ENCODE peak calls at places on chromosomes 7 and 10, in six cellular contexts. K is brain microvascular endothelial cell; R is RCC 7860; A is naive thymus-derived CD8-positive, alpha-beta T cell; D is activated T-helper 1 cell treated with anti-CD3 and anti-CD28 coated beads, Interleukin-2, amount 50 U/mL, for 16 hours; T is GM13976. W is an unnamed sample.

GRCh38 chr10:19385846-19386455 is 337.4 kb downstream of the MALRD1 start:
- DNase-seq in K (no peak), R (no peak), A (no peak), D (no peak), T (no peak), W (no peak)

GRCh38 chr7:1124816-1125602 is 35.0 kb downstream of the ZFAND2A start:
- DNase-seq in K (no peak), R (no peak), A (no peak), D (no peak), T (no peak), W (no peak)

GRCh38 chr10:50635286-50635685 is 11.5 kb upstream of the SGMS1 start:
- DNase-seq in K (peak; percentile 92), R (no peak), A (no peak), D (no peak), T (no peak), W (no peak)

GRCh38 chr7:10913457-10913856 is 60.2 kb upstream of the PHF14 start:
- DNase-seq in K (no peak), R (no peak), A (no peak), D (no peak), T (no peak), W (no peak)

GRCh38 chr7:129247087-129247486 is 22.3 kb downstream of the AHCYL2 start:
- DNase-seq in K (no peak), R (no peak), A (no peak), D (no peak), T (no peak), W (no peak)

GRCh38 chr7:149883452-149883861 is 9.7 kb downstream of the ATP6V0E2 start:
- DNase-seq in K (peak; percentile 48), R (peak; percentile 28), A (peak; percentile 35), D (no peak), T (peak; percentile 75), W (peak; percentile 66)

GRCh38 chr7:111872837-111873646 is 310.8 kb upstream of the IMMP2L start:
- DNase-seq in K (no peak), R (no peak), A (no peak), D (no peak), T (no peak), W (no peak)

GRCh38 chr7:4931932-4932331 is 27.1 kb downstream of the MMD2 start:
- DNase-seq in K (no peak), R (peak; percentile 25), A (no peak), D (no peak), T (no peak), W (no peak)

GRCh38 chr7:155813125-155813524 is 862 bp upstream of the SHH start:
- DNase-seq in K (no peak), R (no peak), A (no peak), D (no peak), T (no peak), W (no peak)

GRCh38 chr10:97378933-97379921 is 21.9 kb downstream of the RRP12 start:
- DNase-seq in K (no peak), R (no peak), A (no peak), D (no peak), T (no peak), W (no peak)

GRCh38 chr10:132943555-132944404 is 1.4 kb upstream of the CFAP46 start:
- DNase-seq in K (no peak), R (no peak), A (no peak), D (no peak), T (no peak), W (no peak)

GRCh38 chr10:93481931-93482834 is at the start of gene MYOF:
- DNase-seq in K (peak; percentile 87), R (peak; percentile 79), A (no peak), D (no peak), T (peak; percentile 71), W (peak; percentile 91)

GRCh38 chr7:130893441-130893894 is 159.5 kb upstream of the KLF14 start:
- DNase-seq in K (no peak), R (peak; percentile 98), A (no peak), D (no peak), T (no peak), W (peak; percentile 93)

GRCh38 chr7:130865408-130866236 is 131.6 kb upstream of the KLF14 start:
- DNase-seq in K (no peak), R (no peak), A (no peak), D (no peak), T (no peak), W (peak; percentile 59)

GRCh38 chr10:75014516-75015230 is 96.8 kb upstream of the SAMD8 start:
- DNase-seq in K (no peak), R (no peak), A (no peak), D (no peak), T (no peak), W (no peak)

GRCh38 chr7:149196705-149197171 is 1.4 kb downstream of the ZNF282 start:
- DNase-seq in K (no peak), R (peak; percentile 29), A (no peak), D (no peak), T (peak; percentile 52), W (peak; percentile 73)

GRCh38 chr10:11668847-11669610 is 57.6 kb upstream of the USP6NL start:
- DNase-seq in K (no peak), R (no peak), A (no peak), D (no peak), T (no peak), W (no peak)

GRCh38 chr7:149838992-149839408 is 825 bp downstream of the ZNF862 start:
- DNase-seq in K (no peak), R (peak; percentile 27), A (no peak), D (no peak), T (no peak), W (peak; percentile 71)

GRCh38 chr7:20591086-20591485 is 24.4 kb upstream of the ABCB5 start:
- DNase-seq in K (no peak), R (no peak), A (no peak), D (no peak), T (no peak), W (no peak)

GRCh38 chr7:26346611-26347200 is 55.0 kb downstream of the SNX10 start:
- DNase-seq in K (peak; percentile 12), R (peak; percentile 79), A (no peak), D (no peak), T (no peak), W (peak; percentile 53)

GRCh38 chr10:6070647-6071046 is 8.5 kb upstream of the IL2RA start:
- DNase-seq in K (no peak), R (no peak), A (no peak), D (no peak), T (no peak), W (no peak)

GRCh38 chr10:52409195-52409594 is 95.1 kb downstream of the DKK1 start:
- DNase-seq in K (no peak), R (no peak), A (no peak), D (no peak), T (no peak), W (no peak)

GRCh38 chr7:37031571-37032257 is 307.4 kb upstream of the AOAH start:
- DNase-seq in K (peak; percentile 99), R (peak; percentile 99), A (no peak), D (no peak), T (no peak), W (peak; percentile 97)

GRCh38 chr10:121823993-121824463 is 103.8 kb downstream of the ATE1 start:
- DNase-seq in K (peak; percentile 39), R (peak; percentile 24), A (no peak), D (no peak), T (peak; percentile 65), W (peak; percentile 58)

GRCh38 chr7:105112440-105113418 is 98.7 kb downstream of the KMT2E start:
- DNase-seq in K (no peak), R (no peak), A (no peak), D (no peak), T (no peak), W (no peak)